ENCODE peak calls at places on chromosome 10, in eight cellular contexts. T is stimulated activated CD4-positive, alpha-beta T cell treated with anti-CD3 and anti-CD28 coated beads, Interleukin-1b, Interleukin-23, amount 100 ng/mL, for 1 hour; F is colonic mucosa; P is AG04450; A is head of caudate nucleus; X is Caki2; K is NCI-H2171 treated with DMSO at 0.1 percent for 48 hours; C is NCI-H1694. O is an unnamed sample.

GRCh38 chr10:104254493-104255243 is at the start of gene GSTO1:
- DNase-seq in T (no peak), F (peak), P (peak), A (peak), X (peak), K (peak), C (no peak), O (peak)

GRCh38 chr10:87723500-87723899 is 63.8 kb downstream of the PAPSS2 start:
- DNase-seq in T (no peak), F (peak), P (no peak), A (no peak), X (no peak), K (no peak), C (no peak), O (peak)

GRCh38 chr10:13659887-13660544 is 73.3 kb downstream of the PRPF18 start:
- DNase-seq in T (peak), F (peak), P (peak), A (peak), X (peak), K (peak), C (peak), O (peak)

GRCh38 chr10:89295597-89295996 is 6.2 kb upstream of the IFIT2 start:
- DNase-seq in T (no peak), F (no peak), P (peak), A (no peak), X (no peak), K (no peak), C (no peak), O (peak)

GRCh38 chr10:61250131-61250530 is 203.1 kb downstream of the TMEM26 start:
- DNase-seq in T (no peak), F (no peak), P (no peak), A (no peak), X (no peak), K (no peak), C (no peak), O (no peak)

GRCh38 chr10:28616514-28616913 is 60.8 kb upstream of the BAMBI start:
- DNase-seq in T (no peak), F (no peak), P (no peak), A (no peak), X (no peak), K (no peak), C (no peak), O (no peak)

GRCh38 chr10:58412502-58412961 is 27.3 kb downstream of the TFAM start:
- DNase-seq in T (no peak), F (no peak), P (peak), A (no peak), X (peak), K (no peak), C (no peak), O (peak)

GRCh38 chr10:62853710-62854109 is 37.5 kb upstream of the EGR2 start:
- DNase-seq in T (no peak), F (no peak), P (no peak), A (no peak), X (no peak), K (no peak), C (no peak), O (no peak)

GRCh38 chr10:70295321-70295720 is 11.5 kb upstream of the NPFFR1 start:
- DNase-seq in T (no peak), F (no peak), P (no peak), A (no peak), X (no peak), K (no peak), C (no peak), O (no peak)

GRCh38 chr10:1199897-1200721 is 143.9 kb downstream of the WDR37 start:
- DNase-seq in T (no peak), F (peak), P (no peak), A (no peak), X (no peak), K (no peak), C (no peak), O (no peak)

GRCh38 chr10:102342462-102342861 is 53.0 kb upstream of the NFKB2 start:
- DNase-seq in T (no peak), F (no peak), P (no peak), A (peak), X (no peak), K (peak), C (no peak), O (peak)

GRCh38 chr10:47380341-47381215 is 3.5 kb downstream of the ZNF488 start:
- DNase-seq in T (no peak), F (peak), P (no peak), A (no peak), X (no peak), K (no peak), C (no peak), O (peak)

GRCh38 chr10:117684673-117685211 is 142.2 kb downstream of the EMX2 start:
- DNase-seq in T (no peak), F (peak), P (no peak), A (no peak), X (no peak), K (no peak), C (no peak), O (peak)

GRCh38 chr10:78196964-78197363 is 163.3 kb downstream of the RPS24 start:
- DNase-seq in T (no peak), F (no peak), P (peak), A (no peak), X (peak), K (no peak), C (no peak), O (peak)

GRCh38 chr10:127813290-127813689 is 76.3 kb downstream of the FOXI2 start:
- DNase-seq in T (no peak), F (no peak), P (no peak), A (no peak), X (no peak), K (peak), C (no peak), O (peak)

GRCh38 chr10:78964952-78965633 is 103.7 kb upstream of the ZMIZ1 start:
- DNase-seq in T (no peak), F (no peak), P (no peak), A (peak), X (peak), K (peak), C (no peak), O (peak)

GRCh38 chr10:85225311-85225710 is 896.9 kb downstream of the CCSER2 start:
- DNase-seq in T (no peak), F (no peak), P (no peak), A (no peak), X (no peak), K (peak), C (peak), O (no peak)

GRCh38 chr10:30185916-30186315 is 126.5 kb upstream of the JCAD start:
- DNase-seq in T (no peak), F (no peak), P (peak), A (no peak), X (peak), K (no peak), C (no peak), O (peak)

GRCh38 chr10:35563266-35563891 is 41.8 kb upstream of the GJD4 start:
- DNase-seq in T (peak), F (peak), P (peak), A (no peak), X (peak), K (peak), C (peak), O (peak)

GRCh38 chr10:58991842-58992241 is 184.6 kb upstream of the PHYHIPL start:
- DNase-seq in T (no peak), F (peak), P (no peak), A (no peak), X (no peak), K (no peak), C (no peak), O (no peak)

GRCh38 chr10:47362199-47362598 is 14.0 kb downstream of the RBP3 start:
- DNase-seq in T (no peak), F (no peak), P (no peak), A (no peak), X (no peak), K (no peak), C (no peak), O (peak)

GRCh38 chr10:133368153-133368552 is 5.0 kb downstream of the ECHS1 start:
- DNase-seq in T (no peak), F (no peak), P (no peak), A (no peak), X (no peak), K (no peak), C (no peak), O (no peak)

GRCh38 chr10:91974960-91975359 is 51.4 kb downstream of the BTAF1 start:
- DNase-seq in T (no peak), F (no peak), P (peak), A (no peak), X (no peak), K (no peak), C (no peak), O (peak)

GRCh38 chr10:97718178-97718577 is 4.6 kb downstream of the MARVELD1 start:
- DNase-seq in T (no peak), F (no peak), P (no peak), A (peak), X (no peak), K (no peak), C (no peak), O (no peak)